ENCODE peak calls at places on chromosomes 12 and 14, in four cellular contexts. One of them, this sample, is unnamed.

GRCh38 chr14:66495214-66496098 is 9.3 kb downstream of the CCDC196 start:
- DNase-seq in cardiac muscle cell: peak; percentile 83
- DNase-seq in lower lobe of right lung: no peak
- DNase-seq in ovary: no peak
- DNase-seq in this sample: no peak

GRCh38 chr14:53872551-53873188 is 84.0 kb downstream of the BMP4 start:
- DNase-seq in lower lobe of right lung: no peak
- DNase-seq in ovary: no peak
- DNase-seq in cardiac muscle cell: peak; percentile 40
- DNase-seq in this sample: no peak

GRCh38 chr12:92518071-92518470 is 184.7 kb upstream of the PLEKHG7 start:
- DNase-seq in lower lobe of right lung: no peak
- DNase-seq in ovary: no peak
- DNase-seq in cardiac muscle cell: no peak
- DNase-seq in this sample: no peak

GRCh38 chr14:44945264-44945663 is 16.5 kb downstream of the KLHL28 start:
- DNase-seq in lower lobe of right lung: no peak
- DNase-seq in cardiac muscle cell: peak; percentile 68
- DNase-seq in ovary: no peak
- DNase-seq in this sample: no peak

GRCh38 chr12:46430340-46430948 is 57.9 kb upstream of the SLC38A2 start:
- DNase-seq in cardiac muscle cell: peak; percentile 80
- DNase-seq in ovary: no peak
- DNase-seq in lower lobe of right lung: no peak
- DNase-seq in this sample: no peak

GRCh38 chr14:59425322-59425945 is 39.7 kb downstream of the GPR135 start:
- DNase-seq in lower lobe of right lung: no peak
- DNase-seq in cardiac muscle cell: peak; percentile 80
- DNase-seq in ovary: no peak
- DNase-seq in this sample: no peak

GRCh38 chr14:61178226-61179060 is 102.7 kb downstream of the TMEM30B start:
- DNase-seq in ovary: no peak
- DNase-seq in cardiac muscle cell: peak; percentile 92
- DNase-seq in lower lobe of right lung: no peak
- DNase-seq in this sample: no peak

GRCh38 chr14:80475074-80475473 is 263.8 kb upstream of the DIO2 start:
- DNase-seq in lower lobe of right lung: no peak
- DNase-seq in ovary: no peak
- DNase-seq in cardiac muscle cell: no peak
- DNase-seq in this sample: no peak

GRCh38 chr14:69708586-69709169 is 58.3 kb upstream of the SRSF5 start:
- DNase-seq in cardiac muscle cell: no peak
- DNase-seq in ovary: no peak
- DNase-seq in lower lobe of right lung: no peak
- DNase-seq in this sample: no peak

DNA sequence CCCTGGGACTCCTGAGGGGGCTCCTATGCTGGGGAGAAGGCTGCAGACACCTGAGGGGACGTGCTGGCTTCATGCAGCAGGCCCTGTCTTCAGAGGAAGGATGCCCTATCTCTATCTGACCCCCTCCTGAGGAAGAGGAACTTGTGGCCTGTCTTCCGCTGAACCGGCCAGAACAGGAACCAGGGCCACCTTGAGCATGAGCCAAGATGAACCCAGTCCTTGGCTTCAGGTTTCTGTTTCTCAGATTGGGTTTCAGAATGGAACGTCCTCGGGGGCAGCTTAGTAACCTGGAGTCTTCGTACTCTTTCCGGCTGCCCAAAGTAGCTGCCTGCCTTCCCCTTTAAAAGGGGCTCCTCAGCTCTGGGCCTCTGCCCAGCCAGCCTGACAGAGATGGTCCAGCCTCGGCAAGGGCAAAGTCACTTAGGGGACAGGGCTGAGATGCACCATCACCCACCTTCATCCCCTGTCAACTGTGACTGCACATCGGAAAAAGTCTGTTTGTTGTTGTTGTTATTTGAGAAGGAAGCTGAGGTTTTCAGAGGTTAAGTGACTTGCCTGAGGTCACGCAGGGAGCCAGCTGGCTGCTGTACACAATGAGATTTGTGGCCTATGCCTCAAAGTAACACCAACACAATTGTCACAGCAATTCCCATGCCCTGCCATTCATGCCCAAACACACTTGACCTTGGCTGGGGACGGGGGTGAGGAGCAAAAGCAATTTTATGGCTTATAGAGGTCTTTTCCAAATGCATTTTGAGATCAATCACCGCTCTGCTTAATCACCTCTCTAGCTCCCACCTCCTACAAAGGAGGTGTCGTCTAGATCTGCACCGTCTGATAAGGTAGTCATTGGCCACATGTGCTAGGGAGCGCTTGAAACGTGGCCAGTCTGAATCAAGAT is 13.4 kb downstream of the ASB2 start:
- DNase-seq in cardiac muscle cell: no peak
- DNase-seq in ovary: no peak
- DNase-seq in lower lobe of right lung: peak; percentile 66
- DNase-seq in this sample: no peak
- TF ChIP-seq CTCF in cardiac muscle cell: no peak
- TF ChIP-seq CTCF in ovary: no peak
- TF ChIP-seq CTCF in lower lobe of right lung: no peak
- TF ChIP-seq CTCF in this sample: no peak

GRCh38 chr14:23727566-23728335 is 91.6 kb downstream of the DHRS2 start:
- DNase-seq in cardiac muscle cell: peak; percentile 37
- DNase-seq in lower lobe of right lung: no peak
- DNase-seq in ovary: no peak
- DNase-seq in this sample: no peak

GRCh38 chr14:23725528-23725927 is 89.4 kb downstream of the DHRS2 start:
- DNase-seq in cardiac muscle cell: no peak
- DNase-seq in lower lobe of right lung: no peak
- DNase-seq in ovary: no peak
- DNase-seq in this sample: no peak

GRCh38 chr14:23723911-23724310 is 87.7 kb downstream of the DHRS2 start:
- DNase-seq in ovary: no peak
- DNase-seq in cardiac muscle cell: no peak
- DNase-seq in lower lobe of right lung: no peak
- DNase-seq in this sample: no peak

GRCh38 chr14:23728791-23729190 is 92.6 kb downstream of the DHRS2 start:
- DNase-seq in cardiac muscle cell: no peak
- DNase-seq in ovary: no peak
- DNase-seq in lower lobe of right lung: no peak
- DNase-seq in this sample: no peak

DNA sequence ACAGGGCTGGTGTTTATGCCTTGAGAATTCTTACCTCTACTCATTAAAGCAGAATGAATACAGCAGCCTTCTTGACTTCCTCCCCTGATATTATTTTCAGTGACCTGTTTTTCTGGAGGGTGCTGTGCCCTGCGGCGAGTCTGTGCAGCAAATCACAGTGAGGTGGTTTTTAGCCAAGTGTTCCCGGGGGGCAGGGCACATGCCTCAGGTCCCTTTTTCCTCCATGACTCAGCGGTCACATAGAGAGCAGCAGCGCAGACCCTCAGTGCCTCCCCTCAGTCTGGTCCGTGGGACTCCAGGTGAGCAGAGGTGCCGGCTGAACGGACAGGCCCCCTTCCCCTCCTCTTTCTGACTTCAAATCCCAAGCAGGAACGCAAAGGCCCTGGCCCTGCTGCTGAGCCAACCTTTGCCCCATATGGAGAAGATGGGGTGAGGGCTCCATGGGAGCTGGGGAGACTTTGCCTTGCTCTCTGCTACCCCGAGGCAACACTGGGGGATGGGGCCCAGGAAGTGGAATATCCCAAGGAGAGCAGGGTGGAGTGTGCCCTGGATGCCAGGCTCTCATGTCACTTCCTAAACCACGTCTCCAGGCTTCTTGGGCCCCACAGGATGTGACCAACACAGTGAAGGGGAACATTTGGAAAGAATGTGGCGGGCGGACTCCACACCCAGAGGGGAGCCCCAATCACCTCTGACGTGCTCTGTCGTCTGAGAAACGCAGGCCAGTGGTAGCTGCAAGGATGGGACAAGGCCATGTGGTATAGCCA is 90.0 kb downstream of the DHRS2 start:
- DNase-seq in ovary: no peak
- DNase-seq in lower lobe of right lung: no peak
- DNase-seq in cardiac muscle cell: no peak
- DNase-seq in this sample: no peak
- H3K4me3 ChIP-seq in ovary: no peak overlapping the region
- H3K4me3 ChIP-seq in lower lobe of right lung: no peak overlapping the region
- H3K4me3 ChIP-seq in cardiac muscle cell: no peak overlapping the region
- H3K4me3 ChIP-seq in this sample: no peak overlapping the region

GRCh38 chr12:94640134-94640928 is 10.0 kb downstream of the TMCC3 start:
- DNase-seq in lower lobe of right lung: no peak
- DNase-seq in ovary: no peak
- DNase-seq in cardiac muscle cell: peak; percentile 93
- DNase-seq in this sample: no peak
- H3K4me1 ChIP-seq in lower lobe of right lung: peaks cover 25% of the 10 kb centered on the region
- H3K4me1 ChIP-seq in ovary: no peaks in the 10 kb centered on the region
- H3K4me1 ChIP-seq in cardiac muscle cell: no peaks in the 10 kb centered on the region
- H3K4me1 ChIP-seq in this sample: peaks cover 14% of the 10 kb centered on the region

GRCh38 chr12:43728117-43728516 is 30.5 kb downstream of the PUS7L start:
- DNase-seq in ovary: no peak
- DNase-seq in cardiac muscle cell: peak; percentile 15
- DNase-seq in lower lobe of right lung: no peak
- DNase-seq in this sample: no peak
- TF ChIP-seq CTCF in ovary: no peak
- TF ChIP-seq CTCF in cardiac muscle cell: peak; percentile 25
- TF ChIP-seq CTCF in lower lobe of right lung: peak; percentile 11
- TF ChIP-seq CTCF in this sample: peak; percentile 48

This sample was measured in right lobe of liver.